ENCODE peak calls at places on chromosomes 1 and 21, in four cellular contexts. One of them, this sample, is unnamed.

GRCh38 chr1:217857061-217857460 is 225.9 kb downstream of the SPATA17 start:
- DNase-seq in GM12878: no peak
- DNase-seq in K562: no peak
- DNase-seq in HepG2: no peak
- DNase-seq in this sample: no peak

GRCh38 chr1:237562247-237562823 is 328.4 kb downstream of the ZP4 start:
- DNase-seq in GM12878: peak
- DNase-seq in K562: peak
- DNase-seq in HepG2: peak
- DNase-seq in this sample: peak

GRCh38 chr1:167708940-167709389 is 12.8 kb upstream of the MPZL1 start:
- DNase-seq in GM12878: peak
- DNase-seq in K562: no peak
- DNase-seq in HepG2: no peak
- DNase-seq in this sample: no peak

GRCh38 chr1:116465845-116466685 is 93.0 kb downstream of the ATP1A1 start:
- DNase-seq in GM12878: no peak
- DNase-seq in K562: no peak
- DNase-seq in HepG2: peak
- DNase-seq in this sample: no peak

GRCh38 chr1:3170566-3171453 is 101.8 kb downstream of the PRDM16 start:
- DNase-seq in GM12878: no peak
- DNase-seq in K562: peak
- DNase-seq in HepG2: peak
- DNase-seq in this sample: peak

GRCh38 chr1:208207388-208208131 is 36.6 kb downstream of the PLXNA2 start:
- DNase-seq in GM12878: no peak
- DNase-seq in K562: no peak
- DNase-seq in HepG2: peak
- DNase-seq in this sample: no peak

GRCh38 chr1:44784094-44785026 is 3.6 kb downstream of the BEST4 start:
- DNase-seq in GM12878: no peak
- DNase-seq in K562: no peak
- DNase-seq in HepG2: peak
- DNase-seq in this sample: no peak

GRCh38 chr1:59367269-59368006 is 70.5 kb downstream of the FGGY start:
- DNase-seq in GM12878: no peak
- DNase-seq in K562: no peak
- DNase-seq in HepG2: no peak
- DNase-seq in this sample: no peak

GRCh38 chr21:42461881-42462877 is 33.8 kb downstream of the RSPH1 start:
- DNase-seq in GM12878: no peak
- DNase-seq in K562: no peak
- DNase-seq in HepG2: no peak
- DNase-seq in this sample: no peak

GRCh38 chr1:242826706-242827336 is 302.3 kb upstream of the PLD5 start:
- DNase-seq in GM12878: no peak
- DNase-seq in K562: no peak
- DNase-seq in HepG2: no peak
- DNase-seq in this sample: no peak

GRCh38 chr1:54686155-54686554 is 29.5 kb upstream of the TTC4 start:
- DNase-seq in GM12878: no peak
- DNase-seq in K562: no peak
- DNase-seq in HepG2: no peak
- DNase-seq in this sample: no peak

GRCh38 chr1:18781031-18781430 is 78.4 kb downstream of the TAS1R2 start:
- DNase-seq in GM12878: no peak
- DNase-seq in K562: no peak
- DNase-seq in HepG2: no peak
- DNase-seq in this sample: no peak

GRCh38 chr21:28952686-28953085 is 40.0 kb downstream of the LTN1 start:
- DNase-seq in GM12878: no peak
- DNase-seq in K562: no peak
- DNase-seq in HepG2: no peak
- DNase-seq in this sample: no peak

GRCh38 chr1:214568328-214568727 is 16.9 kb upstream of the PTPN14 start:
- DNase-seq in GM12878: no peak
- DNase-seq in K562: no peak
- DNase-seq in HepG2: no peak
- DNase-seq in this sample: no peak

GRCh38 chr1:39142394-39143060 is 62.0 kb upstream of the MACF1 start:
- DNase-seq in GM12878: no peak
- DNase-seq in K562: no peak
- DNase-seq in HepG2: no peak
- DNase-seq in this sample: no peak

GRCh38 chr1:156146006-156146748 is 7.2 kb upstream of the SEMA4A start:
- DNase-seq in GM12878: peak
- DNase-seq in K562: peak
- DNase-seq in HepG2: peak
- DNase-seq in this sample: peak

GRCh38 chr1:202143011-202143767 is 1.3 kb downstream of the ARL8A start:
- DNase-seq in GM12878: no peak
- DNase-seq in K562: peak
- DNase-seq in HepG2: peak
- DNase-seq in this sample: no peak

GRCh38 chr21:17799414-17800164 is 19.6 kb downstream of the C21orf91 start:
- DNase-seq in GM12878: no peak
- DNase-seq in K562: no peak
- DNase-seq in HepG2: no peak
- DNase-seq in this sample: no peak

GRCh38 chr1:63537940-63538339 is 14.6 kb downstream of the EFCAB7 start:
- DNase-seq in GM12878: no peak
- DNase-seq in K562: no peak
- DNase-seq in HepG2: no peak
- DNase-seq in this sample: no peak

GRCh38 chr1:74246266-74246665 is 11.1 kb downstream of the TNNI3K start:
- DNase-seq in GM12878: no peak
- DNase-seq in K562: no peak
- DNase-seq in HepG2: no peak
- DNase-seq in this sample: no peak

GRCh38 chr1:10696977-10697376 is 99.5 kb downstream of the CASZ1 start:
- DNase-seq in GM12878: no peak
- DNase-seq in K562: no peak
- DNase-seq in HepG2: no peak
- DNase-seq in this sample: no peak

GRCh38 chr1:228044961-228045360 is 37.5 kb upstream of the ARF1 start:
- DNase-seq in GM12878: no peak
- DNase-seq in K562: no peak
- DNase-seq in HepG2: no peak
- DNase-seq in this sample: no peak

GRCh38 chr1:11835441-11836225 is 11.9 kb downstream of the NPPA start:
- DNase-seq in GM12878: no peak
- DNase-seq in K562: no peak
- DNase-seq in HepG2: no peak
- DNase-seq in this sample: no peak

GRCh38 chr21:27315373-27315772 is 348.5 kb upstream of the ADAMTS5 start:
- DNase-seq in GM12878: no peak
- DNase-seq in K562: no peak
- DNase-seq in HepG2: no peak
- DNase-seq in this sample: no peak

GRCh38 chr1:170678196-170678595 is 14.3 kb downstream of the PRRX1 start:
- DNase-seq in GM12878: no peak
- DNase-seq in K562: no peak
- DNase-seq in HepG2: no peak
- DNase-seq in this sample: no peak

GRCh38 chr1:166905136-166905535 is 29.1 kb upstream of the TADA1 start:
- DNase-seq in GM12878: no peak
- DNase-seq in K562: no peak
- DNase-seq in HepG2: no peak
- DNase-seq in this sample: no peak

GRCh38 chr1:70941563-70941962 is 106.1 kb downstream of the PTGER3 start:
- DNase-seq in GM12878: no peak
- DNase-seq in K562: no peak
- DNase-seq in HepG2: no peak
- DNase-seq in this sample: no peak

GRCh38 chr1:21815724-21816311 is 3.8 kb downstream of the LDLRAD2 start:
- DNase-seq in GM12878: no peak
- DNase-seq in K562: no peak
- DNase-seq in HepG2: no peak
- DNase-seq in this sample: no peak

GRCh38 chr21:21034046-21034445 is 35.8 kb downstream of the NCAM2 start:
- DNase-seq in GM12878: no peak
- DNase-seq in K562: no peak
- DNase-seq in HepG2: no peak
- DNase-seq in this sample: no peak
- TF ChIP-seq SP1 in GM12878: no peak
- TF ChIP-seq SP1 in K562: no peak
- TF ChIP-seq SP1 in HepG2: no peak
- TF ChIP-seq SP1 in this sample: no peak

DNA sequence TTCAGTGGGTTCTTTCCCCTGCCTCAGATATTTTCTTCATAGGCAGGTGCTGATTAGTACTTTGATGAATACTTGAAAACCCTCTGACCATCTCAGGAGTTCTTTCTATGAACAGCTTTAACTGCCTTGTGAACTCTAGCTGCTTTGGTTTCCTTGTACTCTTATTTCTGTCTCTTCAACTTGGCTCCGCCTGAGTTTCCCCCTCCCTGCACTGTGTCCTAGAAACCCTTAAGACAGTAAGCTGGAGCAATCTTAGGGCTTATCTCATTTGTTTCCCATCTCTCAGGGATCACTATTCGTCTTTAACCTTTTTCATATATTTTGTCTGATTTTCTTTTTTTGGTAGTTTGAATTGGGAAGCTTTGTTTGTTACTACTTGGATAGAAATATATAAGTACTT is 99.1 kb downstream of the PKN2 start:
- DNase-seq in GM12878: no peak
- DNase-seq in K562: no peak
- DNase-seq in HepG2: no peak
- DNase-seq in this sample: no peak
- TF ChIP-seq TARDBP in GM12878: no peak
- TF ChIP-seq TARDBP in K562: no peak
- TF ChIP-seq TARDBP in HepG2: no peak
- TF ChIP-seq TARDBP in this sample: no peak

GRCh38 chr1:113929750-113930498 is 800 bp downstream of the HIPK1 start:
- DNase-seq in GM12878: no peak
- DNase-seq in K562: peak
- DNase-seq in HepG2: no peak
- DNase-seq in this sample: peak
- TF ChIP-seq SP1 in GM12878: no peak
- TF ChIP-seq SP1 in K562: no peak
- TF ChIP-seq SP1 in HepG2: no peak
- TF ChIP-seq SP1 in this sample: no peak

GRCh38 chr1:84245566-84245965 is 55.9 kb upstream of the SAMD13 start:
- DNase-seq in GM12878: no peak
- DNase-seq in K562: no peak
- DNase-seq in HepG2: no peak
- DNase-seq in this sample: no peak

GRCh38 chr1:84246228-84246627 is 55.3 kb upstream of the SAMD13 start:
- DNase-seq in GM12878: no peak
- DNase-seq in K562: no peak
- DNase-seq in HepG2: no peak
- DNase-seq in this sample: no peak

GRCh38 chr1:84253041-84253440 is 48.5 kb upstream of the SAMD13 start:
- DNase-seq in GM12878: no peak
- DNase-seq in K562: no peak
- DNase-seq in HepG2: no peak
- DNase-seq in this sample: no peak

GRCh38 chr1:84250668-84251067 is 50.8 kb upstream of the SAMD13 start:
- DNase-seq in GM12878: no peak
- DNase-seq in K562: no peak
- DNase-seq in HepG2: no peak
- DNase-seq in this sample: no peak

DNA sequence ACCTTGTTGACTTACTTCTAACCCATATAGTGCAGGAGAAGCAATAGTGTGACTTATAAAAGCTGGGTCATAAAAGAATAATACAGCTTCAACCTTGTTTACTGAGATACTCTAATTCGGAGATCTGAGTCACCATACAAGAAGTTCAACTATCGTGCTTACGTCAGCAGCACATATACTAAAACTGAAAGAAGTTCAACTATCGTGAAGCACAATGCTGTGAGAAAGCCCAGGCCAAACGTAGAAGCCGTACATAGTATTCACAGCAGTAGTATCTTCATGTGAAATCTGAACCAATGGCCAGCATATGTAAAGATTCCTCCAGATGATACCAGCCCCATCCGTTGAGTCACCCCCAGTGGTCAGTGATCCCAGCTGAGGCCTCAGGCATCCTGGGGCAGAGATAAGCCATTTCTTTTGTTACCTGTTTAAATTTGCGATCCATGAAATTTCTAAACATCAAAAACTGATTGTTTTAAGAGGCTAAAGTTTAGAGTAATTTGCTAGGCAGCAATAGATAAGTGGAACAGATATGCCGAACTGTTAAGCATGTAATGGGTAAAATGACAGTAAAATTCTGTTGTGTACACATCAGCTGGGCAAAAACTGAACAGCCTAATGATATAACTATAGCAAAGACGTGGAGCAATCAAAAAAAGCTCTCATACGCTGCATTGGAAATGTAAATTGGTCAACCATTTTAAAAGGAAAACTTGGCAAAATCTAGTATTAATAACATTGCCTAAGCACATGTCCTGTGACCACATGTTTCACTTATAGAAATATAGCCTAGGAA is 53.9 kb upstream of the SAMD13 start:
- DNase-seq in GM12878: no peak
- DNase-seq in K562: peak
- DNase-seq in HepG2: no peak
- DNase-seq in this sample: peak
- TF ChIP-seq TARDBP in GM12878: no peak
- TF ChIP-seq TARDBP in K562: no peak
- TF ChIP-seq TARDBP in HepG2: no peak
- TF ChIP-seq TARDBP in this sample: no peak

DNA sequence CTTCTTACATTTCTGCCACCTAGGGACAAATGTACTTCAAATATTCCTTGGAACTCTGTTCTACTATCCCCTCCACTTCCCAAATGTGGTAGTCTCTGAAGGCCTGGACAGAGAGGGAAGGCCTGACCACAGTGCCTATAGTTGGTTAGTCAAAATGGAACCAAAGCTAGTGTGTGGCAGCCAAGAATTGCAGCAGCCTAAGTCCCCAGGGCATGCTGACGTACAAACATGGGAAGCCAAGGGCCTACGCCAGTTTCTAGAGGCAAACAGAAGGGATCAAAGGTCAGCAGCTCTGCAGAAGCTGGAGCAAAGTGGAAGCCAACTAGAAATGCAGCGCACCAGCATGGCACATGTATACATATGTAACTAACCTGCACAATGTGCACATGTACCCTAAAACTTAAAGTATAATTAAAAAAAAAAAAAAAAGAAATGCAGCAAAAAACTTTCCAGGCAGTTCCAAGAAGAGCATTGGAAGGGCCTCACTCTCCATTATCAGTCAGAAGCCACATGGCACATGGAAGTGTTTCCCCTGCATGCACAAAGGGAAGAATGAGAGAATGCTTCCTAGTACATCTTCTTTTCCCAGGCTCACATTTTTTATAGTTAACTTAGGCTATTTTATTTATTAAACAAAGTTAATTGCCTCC is 39.4 kb upstream of the GADD45A start:
- DNase-seq in GM12878: no peak
- DNase-seq in K562: no peak
- DNase-seq in HepG2: peak
- DNase-seq in this sample: no peak
- TF ChIP-seq SP1 in GM12878: no peak
- TF ChIP-seq SP1 in K562: no peak
- TF ChIP-seq SP1 in HepG2: no peak
- TF ChIP-seq SP1 in this sample: no peak

This sample was measured in HEK293T.